ENCODE peak calls at places on chromosomes 7 and 10, in five cellular contexts. H is left cardiac atrium; G is iPS-NIHi11; T is psoas muscle; V is stimulated activated CD8-positive, alpha-beta memory T cell treated with anti-CD3 and anti-CD28 coated beads, Interleukin-7, amount 100 ng/mL, for 1 hour. O is an unnamed sample.

GRCh38 chr10:130747359-130747758 is 564.2 kb downstream of the TCERG1L start:
- DNase-seq in G (no peak), T (peak; percentile 32), H (no peak), V (no peak), O (no peak)

GRCh38 chr10:106557053-106557452 is 607.5 kb downstream of the SORCS1 start:
- DNase-seq in T (no peak), V (no peak), G (no peak), H (no peak), O (peak; percentile 17)

GRCh38 chr10:96395931-96396877 is 37.4 kb upstream of the OPALIN start:
- DNase-seq in G (peak; percentile 90), H (peak; percentile 76), V (peak; percentile 19), T (peak; percentile 80), O (peak; percentile 87)

GRCh38 chr10:59361659-59362183 is 628 bp downstream of the FAM13C start:
- DNase-seq in G (no peak), T (no peak), H (no peak), V (no peak), O (peak; percentile 58)

GRCh38 chr10:71694567-71694968 is 25.0 kb downstream of the C10orf105 start:
- DNase-seq in H (no peak), G (no peak), V (no peak), T (no peak), O (no peak)

GRCh38 chr7:77188736-77189429 is 10.7 kb downstream of the FGL2 start:
- DNase-seq in G (no peak), T (no peak), V (no peak), H (no peak), O (no peak)

GRCh38 chr10:27155073-27155754 is at the start of gene MASTL:
- DNase-seq in G (peak; percentile 93), V (peak; percentile 86), T (peak; percentile 96), H (peak; percentile 96), O (peak; percentile 98)

GRCh38 chr7:107972075-107972482 is 30.9 kb downstream of the LAMB1 start:
- DNase-seq in G (no peak), V (no peak), H (no peak), T (no peak), O (no peak)

GRCh38 chr10:69537449-69537848 is 35.8 kb downstream of the NEUROG3 start:
- DNase-seq in G (no peak), H (no peak), V (no peak), T (no peak), O (no peak)

GRCh38 chr7:80967536-80968297 is 48.9 kb upstream of the SEMA3C start:
- DNase-seq in T (no peak), V (no peak), H (no peak), G (no peak), O (peak; percentile 61)

GRCh38 chr10:50544857-50545429 is 78.8 kb downstream of the SGMS1 start:
- DNase-seq in H (no peak), T (no peak), V (no peak), G (no peak), O (no peak)

GRCh38 chr7:116511552-116512523 is 12.3 kb downstream of the CAV2 start:
- DNase-seq in T (no peak), G (no peak), H (peak; percentile 43), V (no peak), O (peak; percentile 42)

GRCh38 chr7:107934991-107935770 is 44.2 kb downstream of the DLD start:
- DNase-seq in V (no peak), G (no peak), T (no peak), H (no peak), O (peak; percentile 73)

GRCh38 chr7:70752794-70753241 is 379.1 kb upstream of the GALNT17 start:
- DNase-seq in T (no peak), V (no peak), G (no peak), H (no peak), O (peak; percentile 82)

GRCh38 chr10:20007426-20007825 is 191.2 kb downstream of the PLXDC2 start:
- DNase-seq in T (no peak), H (no peak), V (no peak), G (no peak), O (peak; percentile 7)

GRCh38 chr7:39001595-39001994 is 23.9 kb downstream of the POU6F2 start:
- DNase-seq in H (no peak), V (no peak), T (no peak), G (no peak), O (no peak)

GRCh38 chr7:151850484-151851159 is 26.3 kb downstream of the PRKAG2 start:
- DNase-seq in V (no peak), H (no peak), G (no peak), T (peak; percentile 46), O (no peak)

GRCh38 chr7:105759670-105760548 is 116.5 kb downstream of the ATXN7L1 start:
- DNase-seq in T (no peak), H (peak; percentile 32), V (no peak), G (peak; percentile 35), O (peak; percentile 77)

GRCh38 chr10:130127612-130128607 is 8.3 kb upstream of the GLRX3 start:
- DNase-seq in V (no peak), G (peak; percentile 85), H (peak; percentile 51), T (no peak), O (peak; percentile 88)

GRCh38 chr10:17817316-17817715 is 8.2 kb downstream of the MRC1 start:
- DNase-seq in H (no peak), T (no peak), G (no peak), V (no peak), O (no peak)

GRCh38 chr7:1906988-1907745 is 237.1 kb downstream of the ELFN1 start:
- DNase-seq in V (no peak), H (no peak), T (no peak), G (no peak), O (no peak)

GRCh38 chr7:70470751-70471150 is 661.2 kb upstream of the GALNT17 start:
- DNase-seq in H (no peak), T (no peak), G (no peak), V (no peak), O (no peak)

GRCh38 chr10:130105724-130106123 is 4.9 kb downstream of the C10orf143 start:
- DNase-seq in G (peak; percentile 66), T (no peak), H (no peak), V (no peak), O (peak; percentile 3)

GRCh38 chr10:61850376-61850775 is 51.1 kb upstream of the ARID5B start:
- DNase-seq in G (no peak), T (no peak), H (no peak), V (no peak), O (no peak)

GRCh38 chr7:94620703-94621118 is 35.2 kb downstream of the SGCE start:
- DNase-seq in H (peak; percentile 80), T (peak; percentile 91), G (peak; percentile 27), V (no peak), O (peak; percentile 94)

GRCh38 chr7:96040250-96040772 is 268.0 kb downstream of the DYNC1I1 start:
- DNase-seq in H (no peak), T (no peak), G (no peak), V (no peak), O (no peak)

GRCh38 chr7:32936686-32937085 is 20.6 kb upstream of the FKBP9 start:
- DNase-seq in H (no peak), V (no peak), T (no peak), G (no peak), O (no peak)

GRCh38 chr7:726854-727103 is 280 bp downstream of the DNAAF5 start:
- DNase-seq in V (no peak), T (no peak), G (peak; percentile 69), H (no peak), O (peak; percentile 44)

GRCh38 chr10:17236468-17236886 is 8.4 kb downstream of the VIM start:
- DNase-seq in H (no peak), T (no peak), V (no peak), G (no peak), O (no peak)

GRCh38 chr10:97701438-97702064 is 12.0 kb upstream of the MARVELD1 start:
- DNase-seq in V (no peak), H (no peak), G (peak; percentile 85), T (no peak), O (peak; percentile 83)

GRCh38 chr7:18753972-18754610 is 258.5 kb downstream of the HDAC9 start:
- DNase-seq in T (no peak), V (no peak), H (no peak), G (no peak), O (peak; percentile 89)

GRCh38 chr10:104966563-104967280 is 325.6 kb downstream of the SORCS3 start:
- DNase-seq in G (no peak), H (no peak), V (no peak), T (no peak), O (no peak)

GRCh38 chr10:123377883-123378282 is 223.7 kb downstream of the BUB3 start:
- DNase-seq in V (no peak), H (no peak), G (no peak), T (no peak), O (no peak)

GRCh38 chr7:117993377-117994003 is 120.2 kb upstream of the CTTNBP2 start:
- DNase-seq in V (no peak), T (no peak), H (no peak), G (peak; percentile 84), O (peak; percentile 44)

GRCh38 chr7:149869867-149870266 is 3.9 kb upstream of the ATP6V0E2 start:
- DNase-seq in H (no peak), T (no peak), G (no peak), V (no peak), O (no peak)

GRCh38 chr10:102773320-102773719 is 29.6 kb downstream of the WBP1L start:
- DNase-seq in G (no peak), V (no peak), H (no peak), T (no peak), O (no peak)